ENCODE peak calls at places on chromosome 5, in five cellular contexts. O is HepG2, M is GM12878, P is K562, V is upper lobe of left lung. I is an unnamed sample. For H3K9me3, the result is how much of the 10 kb centered on the place peaks cover.

GRCh38 chr5:140633081-140633471 is at the start of gene CD14:
- ATAC-seq in O (peak), M (peak), P (no peak), V (peak), I (peak)

GRCh38 chr5:168747987-168748777 is 169.0 kb upstream of the PANK3 start:
- ATAC-seq in O (peak), M (peak), P (peak), V (peak), I (no peak)

GRCh38 chr5:178196986-178197385 is 7.3 kb upstream of the HNRNPAB start:
- ATAC-seq in O (peak), M (peak), P (peak), V (peak), I (no peak)

GRCh38 chr5:111469905-111470304 is 42.4 kb downstream of the STARD4 start:
- ATAC-seq in O (no peak), M (peak), P (peak), V (no peak), I (no peak)

GRCh38 chr5:174355208-174355612 is 309.7 kb downstream of the NSG2 start:
- ATAC-seq in O (no peak), M (no peak), P (peak), V (peak), I (peak)

GRCh38 chr5:169547508-169547907 is 36.1 kb upstream of the SPDL1 start:
- ATAC-seq in O (no peak), M (no peak), P (no peak), V (no peak), I (no peak)

GRCh38 chr5:95915999-95916686 is 45.5 kb downstream of the ELL2 start:
- ATAC-seq in O (peak), M (peak), P (peak), V (peak), I (no peak)

GRCh38 chr5:58929726-58930125 is 346.9 kb downstream of the RAB3C start:
- ATAC-seq in O (no peak), M (no peak), P (no peak), V (no peak), I (no peak)

GRCh38 chr5:84239509-84239908 is 145.2 kb downstream of the EDIL3 start:
- ATAC-seq in O (no peak), M (no peak), P (no peak), V (no peak), I (no peak)

GRCh38 chr5:128506643-128507042 is 31.4 kb downstream of the FBN2 start:
- ATAC-seq in O (no peak), M (no peak), P (no peak), V (no peak), I (no peak)

GRCh38 chr5:28542968-28543367 is 1504.6 kb upstream of the CDH9 start:
- ATAC-seq in O (no peak), M (peak), P (no peak), V (peak), I (no peak)

GRCh38 chr5:133552925-133553525 is 59.3 kb downstream of the FSTL4 start:
- ATAC-seq in O (peak), M (peak), P (peak), V (peak), I (no peak)

GRCh38 chr5:133559960-133560359 is 52.4 kb downstream of the FSTL4 start:
- ATAC-seq in O (no peak), M (no peak), P (no peak), V (no peak), I (no peak)

GRCh38 chr5:133556551-133556950 is 55.8 kb downstream of the FSTL4 start:
- ATAC-seq in O (no peak), M (no peak), P (no peak), V (no peak), I (no peak)

DNA sequence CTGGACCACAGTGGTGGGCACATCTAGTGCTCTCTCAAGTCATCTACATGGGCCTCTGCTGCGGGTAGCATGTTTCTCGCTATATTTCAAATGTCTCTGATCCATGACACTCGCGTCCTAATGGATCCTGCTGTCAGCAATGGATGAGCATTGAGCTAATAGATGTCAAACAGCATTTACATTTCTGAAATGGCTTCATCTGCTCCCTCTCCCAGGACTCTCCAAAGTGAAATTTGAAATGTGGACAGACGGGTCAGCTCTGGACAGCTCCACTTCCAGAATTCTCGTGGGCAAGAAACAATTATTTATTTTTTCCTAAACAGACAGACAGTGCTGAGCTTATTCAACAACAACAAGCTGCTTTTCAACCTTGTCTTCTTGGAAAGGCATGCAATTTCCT is 58.1 kb downstream of the FSTL4 start:
- ATAC-seq in O (no peak), M (no peak), P (no peak), V (no peak), I (no peak)
- TF ChIP-seq POLR2AphosphoS5 in O (no peak), M (no peak), P (no peak), V (no peak), I (no peak)

DNA sequence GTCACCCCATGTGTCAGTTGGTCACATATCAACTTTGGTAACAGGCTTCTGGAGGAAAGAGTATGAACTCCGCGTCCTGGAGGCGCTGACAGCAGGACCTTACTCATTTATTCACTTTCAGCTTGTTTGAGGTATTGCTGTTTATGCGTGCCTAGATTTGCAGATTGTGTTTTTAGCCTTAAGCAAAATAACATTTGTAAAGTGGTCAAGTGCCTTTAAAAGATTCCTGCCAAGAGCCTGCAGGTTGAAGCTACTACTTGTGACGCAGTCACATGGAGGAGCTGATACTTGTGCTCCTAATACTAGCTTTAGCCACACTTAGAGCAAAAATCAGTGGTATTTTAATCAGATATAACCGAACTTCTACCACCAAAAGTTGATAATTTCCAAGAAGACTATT is 351.3 kb downstream of the ADGRV1 start:
- ATAC-seq in O (no peak), M (no peak), P (no peak), V (no peak), I (no peak)
- H3K9me3 ChIP-seq in O (under half), M (under half), P (under half), V (under half), I (under half)

GRCh38 chr5:72067682-72068470 is 39.4 kb upstream of the MAP1B start:
- ATAC-seq in O (no peak), M (no peak), P (peak), V (peak), I (no peak)
- TF ChIP-seq EP300 in O (no peak), M (no peak), P (no peak), V (no peak), I (no peak)

GRCh38 chr5:16726538-16726946 is 109.7 kb upstream of the RETREG1 start:
- ATAC-seq in O (no peak), M (peak), P (no peak), V (no peak), I (peak)
- TF ChIP-seq POLR2AphosphoS5 in O (no peak), M (no peak), P (no peak), V (peak), I (no peak)

GRCh38 chr5:24855485-24855884 is 210.7 kb upstream of the CDH10 start:
- ATAC-seq in O (no peak), M (no peak), P (no peak), V (no peak), I (no peak)

GRCh38 chr5:24854350-24854749 is 209.6 kb upstream of the CDH10 start:
- ATAC-seq in O (no peak), M (no peak), P (no peak), V (no peak), I (no peak)

DNA sequence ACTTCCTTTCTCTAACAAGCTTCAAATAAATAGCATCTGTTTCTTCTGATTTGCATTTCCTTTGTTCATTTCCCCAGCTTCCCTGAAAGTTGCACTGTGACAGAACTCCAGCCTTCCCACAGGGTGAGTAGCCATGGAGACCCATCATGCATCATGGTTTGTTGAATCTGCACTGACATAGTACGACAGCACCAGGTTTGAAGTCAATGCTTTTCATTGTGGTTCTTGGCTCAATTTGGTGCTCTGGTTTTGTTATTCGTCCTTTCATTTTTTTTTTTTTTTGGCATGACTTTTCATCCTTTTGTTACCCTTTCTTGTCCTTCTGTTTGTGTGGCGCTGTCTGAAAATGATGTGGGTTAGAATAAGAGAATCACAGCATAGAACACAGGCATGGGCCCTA is 206.1 kb upstream of the CDH10 start:
- ATAC-seq in O (no peak), M (no peak), P (no peak), V (no peak), I (no peak)
- H3K9me3 ChIP-seq in O (half or more), M (under half), P (under half), V (under half), I (under half)

DNA sequence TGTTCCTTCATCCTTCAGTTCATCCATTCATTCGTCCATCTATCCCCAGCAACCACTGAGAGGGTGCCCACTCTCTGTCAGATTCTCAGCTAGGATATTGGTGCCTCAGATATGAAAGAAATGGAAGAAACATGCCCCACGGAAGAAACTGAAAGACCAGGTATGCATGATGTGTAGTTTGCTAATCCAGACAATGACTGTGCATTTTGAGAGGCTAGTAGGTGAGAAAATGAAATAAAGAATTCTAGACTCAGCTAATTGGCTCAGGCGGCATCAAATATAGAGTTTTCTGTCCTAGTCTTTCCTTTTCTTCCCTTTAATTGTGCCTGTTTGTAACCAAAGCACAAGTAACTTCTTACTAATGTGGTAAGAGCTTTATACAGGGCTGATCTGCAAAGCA is 104.7 kb downstream of the PDZD2 start:
- ATAC-seq in O (no peak), M (no peak), P (no peak), V (no peak), I (no peak)
- TF ChIP-seq EP300 in O (no peak), M (no peak), P (no peak), V (no peak), I (no peak)

DNA sequence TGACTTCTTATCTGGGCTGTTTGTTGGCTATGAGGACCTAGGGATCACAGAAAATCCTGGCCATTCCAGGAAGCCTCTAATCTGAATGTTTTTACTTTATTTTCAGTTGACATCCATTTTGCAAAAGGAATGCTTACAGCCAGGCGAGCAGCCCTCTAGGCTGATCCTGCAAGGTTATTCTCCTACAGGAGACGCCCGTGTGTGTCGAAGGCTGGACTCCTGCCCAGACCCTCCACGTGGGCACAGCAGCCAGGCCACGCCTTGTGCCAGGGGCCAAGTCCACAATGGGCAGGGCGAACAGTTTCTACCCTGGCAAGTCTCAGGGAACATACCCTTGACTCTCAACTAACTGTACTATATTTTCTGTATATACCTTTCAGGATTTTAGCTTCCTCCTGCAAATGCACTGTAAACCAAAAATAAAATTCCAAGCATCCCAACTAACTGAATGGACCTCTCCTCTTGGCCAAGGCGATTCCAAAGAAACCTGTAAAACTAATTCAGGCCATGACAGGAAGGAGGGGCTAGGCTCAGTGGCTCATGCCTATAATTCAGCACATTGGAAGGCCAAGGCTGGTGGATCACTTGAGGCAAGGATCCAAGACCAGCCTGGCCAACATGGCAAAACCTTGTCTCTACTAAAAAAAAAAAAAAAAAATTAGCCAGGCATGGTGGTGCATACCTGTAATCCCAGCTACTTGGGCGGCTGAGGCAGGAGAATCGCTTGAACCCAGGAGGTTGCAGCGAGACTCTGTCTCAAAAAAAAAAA is 5.7 kb downstream of the CMBL start:
- ATAC-seq in O (no peak), M (no peak), P (no peak), V (peak), I (peak)
- TF ChIP-seq POLR2AphosphoS5 in O (no peak), M (no peak), P (no peak), V (no peak), I (peak)

I was measured in gastroesophageal sphincter.